ENCODE peak calls at places on chromosome 6, in four cellular contexts. L is T-helper 17 cell, R is HTR-8/SVneo, U is mesenchymal stem cell. I is an unnamed sample.

GRCh38 chr6:149723771-149724417 is 6.0 kb upstream of the LATS1 start:
- DNase-seq in L (peak), R (peak), U (peak), I (peak)

GRCh38 chr6:138162104-138162946 is 586 bp downstream of the ARFGEF3 start:
- DNase-seq in L (no peak), R (no peak), U (peak), I (no peak)

GRCh38 chr6:46138281-46138680 is 8.5 kb downstream of the ENPP4 start:
- DNase-seq in L (no peak), R (no peak), U (no peak), I (no peak)

GRCh38 chr6:39062014-39062740 is 13.6 kb downstream of the GLP1R start:
- DNase-seq in L (no peak), R (no peak), U (no peak), I (no peak)

GRCh38 chr6:85346196-85346595 is 103.7 kb upstream of the NT5E start:
- DNase-seq in L (no peak), R (no peak), U (no peak), I (no peak)

GRCh38 chr6:75124983-75125382 is 80.9 kb downstream of the COL12A1 start:
- DNase-seq in L (no peak), R (no peak), U (peak), I (no peak)

GRCh38 chr6:40986871-40987270 is 52.1 kb downstream of the UNC5CL start:
- DNase-seq in L (no peak), R (no peak), U (no peak), I (no peak)

GRCh38 chr6:5785235-5785634 is 221.5 kb downstream of the NRN1 start:
- DNase-seq in L (no peak), R (no peak), U (no peak), I (no peak)

GRCh38 chr6:7112741-7113313 is 5.1 kb downstream of the RREB1 start:
- DNase-seq in L (no peak), R (no peak), U (peak), I (no peak)

GRCh38 chr6:13722880-13723279 is 11.2 kb upstream of the RANBP9 start:
- DNase-seq in L (no peak), R (no peak), U (no peak), I (no peak)

GRCh38 chr6:161161121-161161520 is 112.7 kb downstream of the AGPAT4 start:
- DNase-seq in L (no peak), R (no peak), U (no peak), I (no peak)

GRCh38 chr6:7720346-7720745 is 5.6 kb upstream of the BMP6 start:
- DNase-seq in L (no peak), R (no peak), U (no peak), I (no peak)

GRCh38 chr6:73604020-73604419 is 49.8 kb downstream of the SLC17A5 start:
- DNase-seq in L (no peak), R (no peak), U (no peak), I (no peak)

GRCh38 chr6:147106759-147107401 is 97.3 kb upstream of the STXBP5 start:
- DNase-seq in L (no peak), R (no peak), U (peak), I (no peak)

GRCh38 chr6:42453027-42453648 is 1.4 kb upstream of the TRERF1 start:
- DNase-seq in L (peak), R (peak), U (peak), I (peak)

GRCh38 chr6:54992789-54993188 is 146.2 kb downstream of the FAM83B start:
- DNase-seq in L (no peak), R (no peak), U (no peak), I (no peak)

GRCh38 chr6:33212857-33213165 is 4.5 kb downstream of the RING1 start:
- DNase-seq in L (no peak), R (no peak), U (no peak), I (no peak)

GRCh38 chr6:118896339-118897136 is 2.6 kb downstream of the ASF1A start:
- DNase-seq in L (no peak), R (peak), U (peak), I (no peak)

GRCh38 chr6:1233924-1234323 is 78.0 kb upstream of the FOXQ1 start:
- DNase-seq in L (no peak), R (no peak), U (no peak), I (no peak)

GRCh38 chr6:76876922-76877553 is 586.3 kb downstream of the HTR1B start:
- DNase-seq in L (no peak), R (no peak), U (peak), I (no peak)

GRCh38 chr6:160081398-160081797 is 40.2 kb upstream of the SLC22A1 start:
- DNase-seq in L (no peak), R (no peak), U (no peak), I (no peak)